ENCODE peak calls at places on chromosomes 1 and 21, in six cellular contexts. H is mesendoderm, J is substantia nigra, P is cardiac muscle cell, F is SJSA1, D is ovary. K is an unnamed sample.

GRCh38 chr1:32966900-32967299 is 2.3 kb upstream of the RNF19B start:
- DNase-seq in H (no peak), J (no peak), P (no peak), F (no peak), D (no peak), K (no peak)

GRCh38 chr1:168252204-168252733 is 26.5 kb downstream of the SFT2D2 start:
- DNase-seq in H (no peak), J (no peak), P (no peak), F (no peak), D (no peak), K (no peak)

GRCh38 chr1:211643324-211644212 is 31.9 kb downstream of the NEK2 start:
- DNase-seq in H (peak; percentile 42), J (no peak), P (peak; percentile 72), F (peak; percentile 39), D (peak; percentile 34), K (no peak)

GRCh38 chr1:180615493-180616290 is 16.1 kb upstream of the XPR1 start:
- DNase-seq in H (no peak), J (no peak), P (no peak), F (no peak), D (no peak), K (no peak)

GRCh38 chr1:63968663-63969460 is 195.0 kb downstream of the ROR1 start:
- DNase-seq in H (no peak), J (no peak), P (no peak), F (no peak), D (no peak), K (no peak)

GRCh38 chr1:44310006-44310405 is 45.1 kb downstream of the ERI3 start:
- DNase-seq in H (no peak), J (no peak), P (no peak), F (no peak), D (no peak), K (no peak)

GRCh38 chr1:196400478-196401453 is 207.5 kb downstream of the KCNT2 start:
- DNase-seq in H (peak; percentile 18), J (no peak), P (no peak), F (no peak), D (peak; percentile 72), K (peak; percentile 43)

GRCh38 chr1:22218618-22219250 is 75.8 kb upstream of the WNT4 start:
- DNase-seq in H (no peak), J (no peak), P (no peak), F (no peak), D (no peak), K (no peak)

GRCh38 chr1:61864501-61864900 is 122.2 kb downstream of the PATJ start:
- DNase-seq in H (no peak), J (no peak), P (no peak), F (peak; percentile 46), D (no peak), K (no peak)

GRCh38 chr1:6653651-6654290 is 29.1 kb downstream of the THAP3 start:
- DNase-seq in H (no peak), J (no peak), P (no peak), F (no peak), D (no peak), K (no peak)

GRCh38 chr1:162905759-162906158 is 44.8 kb upstream of the CCDC190 start:
- DNase-seq in H (peak; percentile 25), J (no peak), P (no peak), F (no peak), D (no peak), K (peak; percentile 76)

GRCh38 chr1:17741052-17741451 is 14.1 kb upstream of the ACTL8 start:
- DNase-seq in H (no peak), J (no peak), P (no peak), F (no peak), D (no peak), K (no peak)

GRCh38 chr1:110130989-110131388 is 18.7 kb downstream of the UBL4B start:
- DNase-seq in H (no peak), J (no peak), P (no peak), F (no peak), D (no peak), K (no peak)

GRCh38 chr1:117671781-117672501 is 66.1 kb downstream of the TENT5C start:
- DNase-seq in H (peak; percentile 56), J (peak; percentile 28), P (peak; percentile 28), F (peak; percentile 49), D (peak; percentile 60), K (no peak)

GRCh38 chr1:12276225-12276624 is 46.4 kb downstream of the VPS13D start:
- DNase-seq in H (peak; percentile 78), J (no peak), P (peak; percentile 67), F (no peak), D (peak; percentile 29), K (no peak)

GRCh38 chr1:8266436-8267165 is 51.3 kb upstream of the SLC45A1 start:
- DNase-seq in H (no peak), J (no peak), P (no peak), F (no peak), D (no peak), K (no peak)

GRCh38 chr1:159473335-159473734 is 33.8 kb downstream of the OR10J1 start:
- DNase-seq in H (no peak), J (no peak), P (no peak), F (no peak), D (no peak), K (no peak)

GRCh38 chr21:26851109-26851944 is 6.1 kb upstream of the ADAMTS1 start:
- DNase-seq in H (peak; percentile 57), J (no peak), P (no peak), F (no peak), D (no peak), K (no peak)

GRCh38 chr1:41536296-41536695 is 51.8 kb upstream of the EDN2 start:
- DNase-seq in H (no peak), J (no peak), P (no peak), F (no peak), D (no peak), K (no peak)

GRCh38 chr1:236540813-236541465 is 17.2 kb downstream of the LGALS8 start:
- DNase-seq in H (no peak), J (no peak), P (no peak), F (no peak), D (no peak), K (no peak)

GRCh38 chr1:10601342-10602060 is 126.8 kb downstream of the PEX14 start:
- DNase-seq in H (no peak), J (no peak), P (no peak), F (no peak), D (no peak), K (no peak)

GRCh38 chr1:214228976-214229375 is 52.0 kb upstream of the SMYD2 start:
- DNase-seq in H (no peak), J (no peak), P (no peak), F (no peak), D (no peak), K (no peak)

GRCh38 chr21:37866027-37866426 is 50.2 kb downstream of the KCNJ6 start:
- DNase-seq in H (no peak), J (no peak), P (no peak), F (no peak), D (no peak), K (peak; percentile 40)

GRCh38 chr21:33747420-33747819 is 105.1 kb downstream of the ITSN1 start:
- DNase-seq in H (no peak), J (no peak), P (no peak), F (no peak), D (no peak), K (no peak)

GRCh38 chr1:32902535-32902920 is 1.3 kb upstream of the TMEM54 start:
- DNase-seq in H (no peak), J (no peak), P (no peak), F (no peak), D (no peak), K (no peak)

GRCh38 chr1:116435806-116436486 is 62.9 kb downstream of the ATP1A1 start:
- DNase-seq in H (no peak), J (no peak), P (no peak), F (no peak), D (no peak), K (no peak)

GRCh38 chr1:220217383-220217988 is 54.8 kb downstream of the RAB3GAP2 start:
- DNase-seq in H (peak; percentile 46), J (no peak), P (peak; percentile 18), F (no peak), D (no peak), K (no peak)

GRCh38 chr1:55986003-55986402 is 593.4 kb downstream of the PLPP3 start:
- DNase-seq in H (no peak), J (no peak), P (no peak), F (no peak), D (no peak), K (no peak)

GRCh38 chr1:162206749-162207635 is 137.5 kb downstream of the NOS1AP start:
- DNase-seq in H (no peak), J (no peak), P (peak; percentile 56), F (no peak), D (no peak), K (peak; percentile 83)

GRCh38 chr1:1032428-1032827 is 12.5 kb downstream of the AGRN start:
- DNase-seq in H (peak; percentile 40), J (no peak), P (peak; percentile 36), F (no peak), D (no peak), K (no peak)
- H3K27ac ChIP-seq in H (no peak overlapping the region), J (peak overlapping the region; percentile 61), P (no peak overlapping the region), F (no peak overlapping the region), D (no peak overlapping the region), K (no peak overlapping the region)

DNA sequence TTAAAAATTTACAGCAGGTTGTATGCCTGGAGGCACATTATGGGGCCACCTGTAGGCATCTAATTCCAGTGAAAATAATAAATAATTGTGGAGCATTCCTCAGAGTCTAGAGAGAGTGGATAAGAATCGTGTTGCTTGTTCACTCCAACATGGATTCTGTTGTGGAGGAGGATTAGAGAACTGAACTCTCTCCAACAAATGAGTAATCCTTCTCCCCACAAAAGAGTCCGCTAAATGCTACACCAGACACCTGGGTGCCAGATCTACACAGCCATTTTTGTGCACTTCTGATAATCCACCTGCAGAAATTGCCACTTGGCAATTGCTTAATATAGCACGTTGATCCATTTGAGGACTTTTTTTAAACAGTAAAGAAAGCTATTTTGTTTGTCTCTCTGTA is 113.7 kb upstream of the DPYD start:
- DNase-seq in H (no peak), J (no peak), P (no peak), F (no peak), D (no peak), K (no peak)
- H3K27ac ChIP-seq in H (no peak overlapping the region), J (no peak overlapping the region), P (no peak overlapping the region), F (no peak overlapping the region), D (no peak overlapping the region), K (no peak overlapping the region)

GRCh38 chr1:177287996-177288395 is 117.2 kb downstream of the BRINP2 start:
- DNase-seq in H (peak; percentile 11), J (no peak), P (no peak), F (no peak), D (no peak), K (no peak)
- H3K27ac ChIP-seq in H (no peak overlapping the region), J (no peak overlapping the region), P (no peak overlapping the region), F (no peak overlapping the region), D (no peak overlapping the region), K (no peak overlapping the region)

GRCh38 chr1:24778141-24778540 is 32.9 kb downstream of the CLIC4 start:
- DNase-seq in H (no peak), J (no peak), P (no peak), F (no peak), D (no peak), K (no peak)

GRCh38 chr1:24782689-24783088 is 37.4 kb downstream of the CLIC4 start:
- DNase-seq in H (no peak), J (no peak), P (no peak), F (no peak), D (no peak), K (no peak)

GRCh38 chr1:24776821-24777220 is 31.6 kb downstream of the CLIC4 start:
- DNase-seq in H (no peak), J (no peak), P (no peak), F (no peak), D (no peak), K (no peak)

GRCh38 chr1:24783713-24784112 is 38.5 kb downstream of the CLIC4 start:
- DNase-seq in H (no peak), J (no peak), P (no peak), F (no peak), D (no peak), K (no peak)

GRCh38 chr1:24779689-24780464 is 34.6 kb downstream of the CLIC4 start:
- DNase-seq in H (no peak), J (no peak), P (no peak), F (no peak), D (no peak), K (no peak)
- H3K27ac ChIP-seq in H (no peak overlapping the region), J (no peak overlapping the region), P (no peak overlapping the region), F (no peak overlapping the region), D (no peak overlapping the region), K (no peak overlapping the region)